ENCODE peak calls at places on chromosomes 4 and X, in seven cellular contexts. C is prostate gland, A is lung, L is GM06990, O is heart left ventricle, Y is astrocyte of the spinal cord, X is tibial nerve. F is an unnamed sample.

GRCh38 chr4:92050875-92051274 is 252.9 kb upstream of the GRID2 start:
- DNase-seq in C (no peak), A (peak), L (no peak), O (no peak), Y (no peak), X (no peak), F (no peak)

GRCh38 chr4:139131209-139131870 is 45.7 kb downstream of the ELF2 start:
- DNase-seq in C (no peak), A (no peak), L (no peak), O (no peak), Y (no peak), X (no peak), F (no peak)

GRCh38 chr4:8336412-8337075 is 67.0 kb downstream of the HTRA3 start:
- DNase-seq in C (no peak), A (no peak), L (no peak), O (peak), Y (no peak), X (no peak), F (no peak)

GRCh38 chrX:149073464-149073863 is 431.6 kb downstream of the IDS start:
- DNase-seq in C (no peak), A (no peak), L (no peak), O (no peak), Y (no peak), X (no peak), F (no peak)

GRCh38 chrX:19361701-19362100 is 18.0 kb downstream of the PDHA1 start:
- DNase-seq in C (no peak), A (no peak), L (no peak), O (no peak), Y (no peak), X (no peak), F (no peak)

GRCh38 chrX:262391-262909 is 18.7 kb upstream of the PLCXD1 start:
- DNase-seq in C (no peak), A (no peak), L (no peak), O (no peak), Y (no peak), X (no peak), F (no peak)

GRCh38 chrX:15334561-15334960 is 762 bp downstream of the PIGA start:
- DNase-seq in C (no peak), A (no peak), L (no peak), O (no peak), Y (peak), X (no peak), F (no peak)

GRCh38 chr4:55386073-55386472 is 9.7 kb upstream of the TMEM165 start:
- DNase-seq in C (no peak), A (no peak), L (no peak), O (no peak), Y (no peak), X (no peak), F (no peak)

GRCh38 chr4:113979157-113979972 is at the start of gene ARSJ:
- DNase-seq in C (peak), A (peak), L (no peak), O (peak), Y (peak), X (no peak), F (no peak)

GRCh38 chrX:71991164-71991563 is 80.5 kb downstream of the NHSL2 start:
- DNase-seq in C (no peak), A (no peak), L (no peak), O (no peak), Y (no peak), X (no peak), F (no peak)

GRCh38 chr4:150662686-150663085 is 80.7 kb downstream of the MAB21L2 start:
- DNase-seq in C (no peak), A (no peak), L (no peak), O (no peak), Y (no peak), X (no peak), F (no peak)

GRCh38 chr4:114600066-114600552 is 1.5 kb downstream of the UGT8 start:
- DNase-seq in C (no peak), A (no peak), L (no peak), O (no peak), Y (no peak), X (no peak), F (no peak)

GRCh38 chr4:153421980-153422379 is 44.2 kb upstream of the TMEM131L start:
- DNase-seq in C (no peak), A (no peak), L (no peak), O (no peak), Y (no peak), X (no peak), F (no peak)

GRCh38 chrX:53001958-53002357 is 43.6 kb upstream of the FAM156A start:
- DNase-seq in C (no peak), A (no peak), L (no peak), O (no peak), Y (no peak), X (no peak), F (no peak)

GRCh38 chrX:14529288-14529989 is at the start of gene GLRA2:
- DNase-seq in C (no peak), A (no peak), L (no peak), O (no peak), Y (peak), X (no peak), F (no peak)

GRCh38 chrX:70324326-70324725 is 34.4 kb downstream of the KIF4A start:
- DNase-seq in C (no peak), A (no peak), L (no peak), O (no peak), Y (no peak), X (no peak), F (no peak)

GRCh38 chrX:8748855-8749254 is 16.9 kb upstream of the ANOS1 start:
- DNase-seq in C (no peak), A (no peak), L (no peak), O (no peak), Y (peak), X (no peak), F (no peak)

GRCh38 chr4:90127706-90128345 is 632 bp downstream of the CCSER1 start:
- DNase-seq in C (peak), A (peak), L (peak), O (peak), Y (peak), X (no peak), F (no peak)

GRCh38 chr4:176339936-176340761 is 20.4 kb downstream of the SPCS3 start:
- DNase-seq in C (no peak), A (no peak), L (no peak), O (no peak), Y (peak), X (no peak), F (peak)

GRCh38 chr4:152352215-152352614 is 183.7 kb downstream of the FBXW7 start:
- DNase-seq in C (no peak), A (no peak), L (no peak), O (no peak), Y (no peak), X (no peak), F (no peak)
- H3K4me3 ChIP-seq in C (peak), A (no peak), L (peak), O (peak), Y (peak), X (peak), F (peak)

DNA sequence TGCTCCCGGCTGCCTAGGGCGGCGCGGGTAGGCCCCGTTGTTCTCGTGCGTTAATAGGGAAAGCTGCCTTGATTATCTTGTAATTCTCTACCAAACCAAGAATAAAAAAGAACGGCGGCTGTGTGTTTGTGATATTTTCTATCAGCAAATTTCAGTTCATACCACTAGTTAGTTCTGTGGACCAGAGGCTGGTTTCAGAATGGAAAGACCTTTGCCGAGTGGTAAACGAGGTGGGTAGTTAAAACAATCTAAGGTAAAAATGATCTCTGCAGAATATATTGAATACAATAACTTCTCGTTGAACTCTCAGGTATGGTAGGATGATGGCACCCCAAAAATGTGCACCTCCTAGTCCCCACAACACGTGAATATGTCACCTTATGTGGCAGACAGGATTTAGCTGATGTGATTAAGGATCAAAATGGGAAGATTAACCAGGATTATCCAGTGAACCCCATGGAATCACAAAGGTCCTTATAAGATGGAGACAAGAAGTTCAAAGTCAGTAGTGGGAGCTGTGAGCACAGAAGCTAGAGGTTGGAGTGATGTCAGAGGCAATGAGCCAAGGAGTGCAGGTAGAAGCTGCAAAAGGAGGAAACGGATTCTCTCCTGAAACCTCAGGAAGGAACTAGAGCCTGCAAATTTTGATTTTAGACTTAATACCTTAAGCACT is 574 bp upstream of the CFAP97 start:
- DNase-seq in C (peak), A (no peak), L (no peak), O (no peak), Y (no peak), X (no peak), F (no peak)
- TF ChIP-seq CTCF in C (no peak), A (no peak), L (no peak), O (no peak), Y (no peak), X (no peak), F (no peak)

DNA sequence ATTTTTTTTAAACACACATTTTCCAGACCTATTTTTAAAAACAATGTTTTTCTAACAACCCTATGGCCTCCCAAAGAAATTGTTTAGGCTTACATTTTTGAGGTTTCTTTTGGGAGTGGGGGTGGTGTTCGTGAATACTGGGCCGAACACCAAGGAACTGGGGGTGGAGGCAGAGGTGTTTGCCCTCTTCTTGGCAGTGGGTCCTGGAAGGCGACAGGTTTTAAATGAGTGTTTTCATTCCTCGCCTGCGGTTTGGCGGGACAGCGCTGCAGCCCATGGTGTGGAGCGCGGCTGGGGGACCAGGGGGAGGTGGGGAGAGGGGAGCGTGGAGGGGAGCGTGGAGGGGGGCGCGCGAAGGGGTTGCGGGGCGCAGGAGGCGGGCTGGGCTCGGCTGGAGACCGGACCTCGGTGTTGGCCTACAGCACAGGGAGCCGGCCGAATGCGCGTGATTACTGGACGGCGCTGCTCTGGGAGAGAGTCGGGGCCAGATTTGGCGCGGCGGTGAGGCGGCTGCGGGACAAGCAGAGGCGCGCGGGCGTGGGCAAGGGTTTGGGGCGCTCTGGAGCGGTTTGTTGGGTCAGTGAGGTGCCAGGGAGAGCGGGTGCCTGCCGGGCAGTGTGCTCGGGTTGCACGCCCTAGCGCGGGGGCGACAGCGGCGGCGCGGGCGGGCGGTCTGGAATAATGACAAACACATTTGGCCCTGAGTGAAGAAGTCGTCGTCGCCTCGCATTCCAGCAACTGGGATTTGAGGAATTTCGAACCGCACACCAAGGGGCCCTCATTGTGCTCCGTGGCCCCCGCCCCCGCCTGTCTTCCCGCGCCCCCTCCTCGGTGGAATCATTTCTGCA is 762 bp downstream of the PDGFRA start:
- DNase-seq in C (no peak), A (no peak), L (no peak), O (no peak), Y (peak), X (no peak), F (no peak)
- H3K4me3 ChIP-seq in C (peak), A (peak), L (no peak), O (peak), Y (peak), X (peak), F (no peak)

DNA sequence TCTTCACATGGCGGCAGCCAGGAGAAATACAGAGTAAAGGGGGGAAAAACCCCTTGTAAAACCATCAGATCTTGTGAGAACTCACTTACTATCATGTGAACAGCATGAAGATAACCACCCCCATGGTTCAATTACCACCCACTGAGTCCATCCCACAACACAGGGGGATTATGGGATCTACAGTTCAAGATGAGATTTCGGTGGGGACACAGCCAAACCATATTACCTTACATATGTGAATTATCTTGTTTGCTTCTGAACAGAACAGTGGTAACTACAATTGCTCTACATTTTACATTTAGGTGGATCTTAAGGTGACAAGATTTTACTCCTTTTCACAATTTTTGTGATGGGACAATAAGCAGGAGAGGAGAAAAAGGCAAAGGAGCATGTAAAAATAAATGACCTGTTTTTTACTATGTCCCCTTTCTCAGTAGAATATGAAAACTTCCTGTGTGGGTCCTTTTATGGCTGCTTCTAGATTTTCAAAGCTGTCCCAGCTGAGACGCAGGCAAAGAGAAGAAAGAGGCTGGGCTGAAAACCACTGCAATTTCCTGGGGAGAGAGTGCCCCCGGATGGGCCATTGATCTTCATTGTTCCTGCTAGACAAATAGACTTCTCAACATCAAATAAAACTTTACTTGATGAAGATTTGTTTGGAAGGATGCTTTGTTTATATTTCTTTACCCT is 45.9 kb upstream of the PGM2 start:
- DNase-seq in C (peak), A (no peak), L (no peak), O (no peak), Y (peak), X (no peak), F (no peak)
- TF ChIP-seq CTCF in C (no peak), A (no peak), L (peak), O (no peak), Y (no peak), X (no peak), F (no peak)

GRCh38 chr4:54277691-54278090 is 48.6 kb downstream of the PDGFRA start:
- DNase-seq in C (peak), A (no peak), L (peak), O (no peak), Y (peak), X (no peak), F (peak)
- H3K4me3 ChIP-seq in C (no peak), A (no peak), L (no peak), O (no peak), Y (no peak), X (no peak), F (no peak)

DNA sequence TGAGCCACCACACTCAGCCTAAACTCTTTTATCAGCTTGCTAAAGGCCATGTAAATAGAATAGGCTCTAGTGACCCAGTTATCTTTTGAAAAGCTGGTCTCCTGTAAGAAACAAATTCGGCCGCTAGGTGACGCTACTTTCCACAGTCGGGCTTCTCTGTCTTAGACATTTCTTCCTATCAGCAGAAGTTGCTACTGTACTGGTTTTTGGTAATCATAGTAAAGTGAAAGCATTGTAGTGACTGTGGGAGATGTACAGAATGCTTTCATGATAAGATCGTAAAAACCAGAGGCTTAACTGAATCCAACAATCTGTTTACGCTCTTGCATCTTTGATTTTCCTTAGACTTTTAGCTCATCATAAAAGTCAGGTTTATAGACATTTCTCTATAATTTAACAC is 82.6 kb downstream of the GK start:
- DNase-seq in C (peak), A (peak), L (peak), O (no peak), Y (peak), X (peak), F (peak)
- TF ChIP-seq CTCF in C (peak), A (peak), L (peak), O (peak), Y (peak), X (peak), F (peak)

F was measured in epithelial cell of proximal tubule.